ENCODE peak calls at places on chromosomes 2 and 18, in nine cellular contexts. J is transverse colon; M is adrenal gland; I is endothelial cell of umbilical vein; T is IMR-90; S is SK-N-SH; L is right lobe of liver; D is CD8-positive, alpha-beta T cell; E is right atrium auricular region. P is an unnamed sample.

GRCh38 chr18:35672897-35673296 is 91.4 kb downstream of the GALNT1 start:
- DNase-seq in J (peak; percentile 50), M (no peak), I (no peak), T (peak; percentile 77), S (no peak), L (no peak), D (no peak), E (no peak), P (no peak)

GRCh38 chr2:19667085-19667484 is 234.7 kb downstream of the TTC32 start:
- DNase-seq in J (no peak), M (no peak), I (no peak), T (peak; percentile 59), S (no peak), L (no peak), D (no peak), E (no peak), P (peak; percentile 27)

GRCh38 chr18:55189972-55190371 is 230.7 kb upstream of the CCDC68 start:
- DNase-seq in J (no peak), M (no peak), I (no peak), T (no peak), S (no peak), L (no peak), D (no peak), E (no peak), P (no peak)

GRCh38 chr2:45334241-45334860 is 276.7 kb downstream of the SRBD1 start:
- DNase-seq in J (no peak), M (no peak), I (no peak), T (no peak), S (peak; percentile 37), L (no peak), D (no peak), E (no peak), P (no peak)

GRCh38 chr2:226124548-226125011 is 675.0 kb downstream of the IRS1 start:
- DNase-seq in J (no peak), M (no peak), I (no peak), T (peak; percentile 23), S (no peak), L (no peak), D (no peak), E (no peak), P (no peak)

GRCh38 chr2:37912056-37912455 is 13.0 kb upstream of the RMDN2 start:
- DNase-seq in J (no peak), M (no peak), I (peak; percentile 6), T (peak; percentile 72), S (no peak), L (no peak), D (no peak), E (no peak), P (no peak)

GRCh38 chr2:143284087-143284675 is 155.0 kb downstream of the ARHGAP15 start:
- DNase-seq in J (no peak), M (peak; percentile 9), I (peak; percentile 40), T (peak; percentile 50), S (peak; percentile 16), L (no peak), D (no peak), E (no peak), P (peak; percentile 51)

GRCh38 chr2:232328038-232328435 is 50.5 kb upstream of the ALPP start:
- DNase-seq in J (no peak), M (no peak), I (no peak), T (no peak), S (no peak), L (no peak), D (no peak), E (no peak), P (no peak)

GRCh38 chr18:64810354-64810753 is 661.5 kb upstream of the LINC00305 start:
- DNase-seq in J (no peak), M (no peak), I (no peak), T (no peak), S (no peak), L (no peak), D (no peak), E (no peak), P (no peak)

GRCh38 chr2:102144128-102144527 is 1.6 kb downstream of the IL1R1 start:
- DNase-seq in J (no peak), M (no peak), I (no peak), T (no peak), S (no peak), L (no peak), D (no peak), E (no peak), P (no peak)

GRCh38 chr18:9827856-9828793 is 57.6 kb upstream of the TXNDC2 start:
- DNase-seq in J (peak; percentile 61), M (peak; percentile 85), I (peak; percentile 95), T (peak; percentile 100), S (no peak), L (no peak), D (no peak), E (no peak), P (no peak)

GRCh38 chr18:54147439-54147838 is 77.0 kb downstream of the MBD2 start:
- DNase-seq in J (no peak), M (no peak), I (no peak), T (no peak), S (no peak), L (no peak), D (no peak), E (no peak), P (peak; percentile 30)

GRCh38 chr2:79511320-79511951 is 1.4 kb upstream of the CTNNA2 start:
- DNase-seq in J (peak; percentile 35), M (peak; percentile 48), I (peak; percentile 3), T (peak; percentile 28), S (no peak), L (no peak), D (no peak), E (no peak), P (peak; percentile 40)

GRCh38 chr18:9661564-9661963 is 46.5 kb upstream of the RAB31 start:
- DNase-seq in J (no peak), M (no peak), I (no peak), T (peak; percentile 40), S (peak; percentile 23), L (no peak), D (no peak), E (no peak), P (no peak)

GRCh38 chr2:11743846-11744553 is 2.4 kb upstream of the LPIN1 start:
- DNase-seq in J (peak; percentile 95), M (peak; percentile 99), I (peak; percentile 99), T (peak; percentile 100), S (peak; percentile 94), L (peak; percentile 93), D (peak; percentile 69), E (peak; percentile 96), P (peak; percentile 69)

GRCh38 chr2:129912871-129913694 is 66.4 kb upstream of the RAB6C start:
- DNase-seq in J (no peak), M (no peak), I (no peak), T (no peak), S (no peak), L (no peak), D (no peak), E (peak; percentile 40), P (no peak)

GRCh38 chr2:19195681-19196080 is 162.7 kb downstream of the OSR1 start:
- DNase-seq in J (no peak), M (no peak), I (no peak), T (peak; percentile 63), S (no peak), L (no peak), D (no peak), E (no peak), P (no peak)

GRCh38 chr2:135985018-135985825 is at the start of gene DARS1:
- DNase-seq in J (peak; percentile 94), M (peak; percentile 95), I (peak; percentile 92), T (peak; percentile 91), S (peak; percentile 95), L (peak; percentile 97), D (peak; percentile 78), E (peak; percentile 84), P (peak; percentile 93)

GRCh38 chr2:223865124-223865523 is 27.7 kb upstream of the AP1S3 start:
- DNase-seq in J (no peak), M (no peak), I (no peak), T (no peak), S (no peak), L (no peak), D (peak; percentile 15), E (no peak), P (peak; percentile 59)

GRCh38 chr2:23637011-23637778 is 252.2 kb downstream of the KLHL29 start:
- DNase-seq in J (no peak), M (no peak), I (peak; percentile 74), T (peak; percentile 78), S (peak; percentile 94), L (no peak), D (no peak), E (no peak), P (no peak)

DNA sequence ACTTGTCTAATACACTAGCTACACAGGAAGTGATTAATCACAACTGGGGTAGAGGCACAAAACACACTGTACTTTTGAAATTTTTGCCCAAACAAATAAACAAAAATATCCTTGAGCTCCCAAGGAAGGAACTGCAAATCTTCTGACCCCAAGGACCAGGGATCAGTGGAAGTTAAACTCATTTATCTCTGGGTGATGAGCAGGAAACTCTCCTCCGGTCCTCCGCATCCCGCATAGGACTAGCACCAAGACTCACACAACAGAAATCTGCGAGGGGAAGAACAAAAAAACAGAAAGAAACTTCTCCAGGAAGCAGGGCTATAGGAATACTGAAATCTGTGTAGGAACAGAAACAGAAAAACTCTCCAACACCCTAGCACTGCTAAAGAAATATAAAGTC is 650.3 kb downstream of the DCDC2C start:
- DNase-seq in J (no peak), M (no peak), I (peak; percentile 39), T (no peak), S (no peak), L (no peak), D (no peak), E (no peak), P (no peak)
- H3K4me1 ChIP-seq in J (no peaks in the 10 kb centered on the region), M (no peaks in the 10 kb centered on the region), I (peaks cover 17% of the 10 kb centered on the region), T (no peaks in the 10 kb centered on the region), S (no peaks in the 10 kb centered on the region), L (no peaks in the 10 kb centered on the region), D (no peaks in the 10 kb centered on the region), E (no peaks in the 10 kb centered on the region), P (no peaks in the 10 kb centered on the region)

DNA sequence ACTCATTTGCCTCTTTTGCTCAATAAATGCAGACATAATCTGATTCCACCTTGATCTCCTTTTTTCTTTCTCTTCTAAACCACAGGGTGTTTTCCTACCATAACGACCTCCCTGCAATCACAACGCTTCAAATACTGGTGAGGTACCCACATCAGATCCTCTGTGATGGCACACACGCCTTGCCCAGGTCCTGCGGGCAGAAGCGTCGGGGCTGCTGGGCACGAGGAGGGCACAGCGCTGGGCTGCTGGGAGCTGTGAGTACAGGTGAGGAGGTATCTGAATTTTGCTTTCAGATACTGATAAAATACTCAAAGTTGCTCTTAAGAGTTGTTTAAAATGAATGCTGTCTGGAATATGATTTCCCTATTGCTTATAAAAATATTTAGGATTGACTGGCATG is 186.1 kb upstream of the PXDN start:
- DNase-seq in J (no peak), M (no peak), I (no peak), T (no peak), S (no peak), L (no peak), D (no peak), E (no peak), P (no peak)
- H3K4me3 ChIP-seq in J (no peak overlapping the region), M (no peak overlapping the region), I (no peak overlapping the region), T (no peak overlapping the region), S (no peak overlapping the region), L (no peak overlapping the region), D (no peak overlapping the region), E (no peak overlapping the region), P (no peak overlapping the region)

GRCh38 chr2:239026711-239027430 is 179.0 kb downstream of the TWIST2 start:
- DNase-seq in J (no peak), M (no peak), I (no peak), T (no peak), S (peak; percentile 59), L (no peak), D (no peak), E (no peak), P (no peak)
- H3K4me1 ChIP-seq in J (no peaks in the 10 kb centered on the region), M (no peaks in the 10 kb centered on the region), I (no peaks in the 10 kb centered on the region), T (peaks cover 3% of the 10 kb centered on the region), S (peaks cover 33% of the 10 kb centered on the region), L (no peaks in the 10 kb centered on the region), D (no peaks in the 10 kb centered on the region), E (no peaks in the 10 kb centered on the region), P (no peaks in the 10 kb centered on the region)

GRCh38 chr2:97697252-97698235 is 15.8 kb upstream of the ZAP70 start:
- DNase-seq in J (peak; percentile 92), M (peak; percentile 89), I (peak; percentile 85), T (peak; percentile 69), S (peak; percentile 78), L (peak; percentile 88), D (peak; percentile 96), E (peak; percentile 95), P (peak; percentile 88)
- H3K4me3 ChIP-seq in J (no peak overlapping the region), M (peak overlapping the region; percentile 14), I (no peak overlapping the region), T (no peak overlapping the region), S (no peak overlapping the region), L (no peak overlapping the region), D (no peak overlapping the region), E (no peak overlapping the region), P (no peak overlapping the region)